ENCODE peak calls at places on chromosomes 1 and 21, in four cellular contexts. One of them, this sample, is unnamed.

GRCh38 chr1:231776006-231776707 is 149.6 kb downstream of the DISC1 start:
- DNase-seq in EL: peak
- DNase-seq in NCI-H510A: no peak
- DNase-seq in stimulated activated CD4-positive, alpha-beta T cell treated with anti-CD3 and anti-CD28 coated beads, Interleukin-1b, Interleukin-23, amount 100 ng/mL, for 24 hours: no peak
- DNase-seq in this sample: no peak

GRCh38 chr1:156625436-156626078 is 6.3 kb downstream of the HAPLN2 start:
- DNase-seq in EL: peak
- DNase-seq in NCI-H510A: no peak
- DNase-seq in stimulated activated CD4-positive, alpha-beta T cell treated with anti-CD3 and anti-CD28 coated beads, Interleukin-1b, Interleukin-23, amount 100 ng/mL, for 24 hours: peak
- DNase-seq in this sample: no peak

GRCh38 chr1:178938281-178938958 is 67.5 kb upstream of the ANGPTL1 start:
- DNase-seq in EL: no peak
- DNase-seq in NCI-H510A: no peak
- DNase-seq in stimulated activated CD4-positive, alpha-beta T cell treated with anti-CD3 and anti-CD28 coated beads, Interleukin-1b, Interleukin-23, amount 100 ng/mL, for 24 hours: no peak
- DNase-seq in this sample: no peak

GRCh38 chr21:31730687-31731111 is 1.2 kb downstream of the SCAF4 start:
- DNase-seq in EL: no peak
- DNase-seq in NCI-H510A: no peak
- DNase-seq in stimulated activated CD4-positive, alpha-beta T cell treated with anti-CD3 and anti-CD28 coated beads, Interleukin-1b, Interleukin-23, amount 100 ng/mL, for 24 hours: no peak
- DNase-seq in this sample: no peak

GRCh38 chr1:24021403-24022266 is 41.5 kb upstream of the SRSF10 start:
- DNase-seq in EL: peak
- DNase-seq in NCI-H510A: no peak
- DNase-seq in stimulated activated CD4-positive, alpha-beta T cell treated with anti-CD3 and anti-CD28 coated beads, Interleukin-1b, Interleukin-23, amount 100 ng/mL, for 24 hours: no peak
- DNase-seq in this sample: no peak

GRCh38 chr1:59071289-59071688 is 225.6 kb upstream of the FGGY start:
- DNase-seq in EL: no peak
- DNase-seq in NCI-H510A: no peak
- DNase-seq in stimulated activated CD4-positive, alpha-beta T cell treated with anti-CD3 and anti-CD28 coated beads, Interleukin-1b, Interleukin-23, amount 100 ng/mL, for 24 hours: no peak
- DNase-seq in this sample: peak

GRCh38 chr1:8698937-8699447 is 118.4 kb downstream of the RERE start:
- DNase-seq in EL: no peak
- DNase-seq in NCI-H510A: no peak
- DNase-seq in stimulated activated CD4-positive, alpha-beta T cell treated with anti-CD3 and anti-CD28 coated beads, Interleukin-1b, Interleukin-23, amount 100 ng/mL, for 24 hours: no peak
- DNase-seq in this sample: no peak

GRCh38 chr21:20779321-20779720 is 218.9 kb upstream of the NCAM2 start:
- DNase-seq in EL: no peak
- DNase-seq in NCI-H510A: no peak
- DNase-seq in stimulated activated CD4-positive, alpha-beta T cell treated with anti-CD3 and anti-CD28 coated beads, Interleukin-1b, Interleukin-23, amount 100 ng/mL, for 24 hours: no peak
- DNase-seq in this sample: no peak

GRCh38 chr1:183734600-183735036 is 70.3 kb upstream of the RGL1 start:
- DNase-seq in EL: no peak
- DNase-seq in NCI-H510A: no peak
- DNase-seq in stimulated activated CD4-positive, alpha-beta T cell treated with anti-CD3 and anti-CD28 coated beads, Interleukin-1b, Interleukin-23, amount 100 ng/mL, for 24 hours: no peak
- DNase-seq in this sample: no peak

GRCh38 chr1:103107696-103108524 is at the start of gene COL11A1:
- DNase-seq in EL: peak
- DNase-seq in NCI-H510A: no peak
- DNase-seq in stimulated activated CD4-positive, alpha-beta T cell treated with anti-CD3 and anti-CD28 coated beads, Interleukin-1b, Interleukin-23, amount 100 ng/mL, for 24 hours: no peak
- DNase-seq in this sample: no peak

GRCh38 chr21:45825209-45825602 is 156.4 kb upstream of the COL6A1 start:
- DNase-seq in EL: no peak
- DNase-seq in NCI-H510A: no peak
- DNase-seq in stimulated activated CD4-positive, alpha-beta T cell treated with anti-CD3 and anti-CD28 coated beads, Interleukin-1b, Interleukin-23, amount 100 ng/mL, for 24 hours: no peak
- DNase-seq in this sample: no peak

GRCh38 chr1:33301273-33301984 is 19.5 kb downstream of the A3GALT2 start:
- DNase-seq in EL: peak
- DNase-seq in NCI-H510A: no peak
- DNase-seq in stimulated activated CD4-positive, alpha-beta T cell treated with anti-CD3 and anti-CD28 coated beads, Interleukin-1b, Interleukin-23, amount 100 ng/mL, for 24 hours: no peak
- DNase-seq in this sample: no peak

GRCh38 chr1:75330633-75331032 is 196.4 kb downstream of the LHX8 start:
- DNase-seq in EL: no peak
- DNase-seq in NCI-H510A: no peak
- DNase-seq in stimulated activated CD4-positive, alpha-beta T cell treated with anti-CD3 and anti-CD28 coated beads, Interleukin-1b, Interleukin-23, amount 100 ng/mL, for 24 hours: no peak
- DNase-seq in this sample: no peak

GRCh38 chr21:38477241-38477640 is 21.0 kb downstream of the ERG start:
- DNase-seq in EL: no peak
- DNase-seq in NCI-H510A: no peak
- DNase-seq in stimulated activated CD4-positive, alpha-beta T cell treated with anti-CD3 and anti-CD28 coated beads, Interleukin-1b, Interleukin-23, amount 100 ng/mL, for 24 hours: no peak
- DNase-seq in this sample: no peak

GRCh38 chr1:235932090-235932510 is 65.4 kb upstream of the LYST start:
- DNase-seq in EL: no peak
- DNase-seq in NCI-H510A: no peak
- DNase-seq in stimulated activated CD4-positive, alpha-beta T cell treated with anti-CD3 and anti-CD28 coated beads, Interleukin-1b, Interleukin-23, amount 100 ng/mL, for 24 hours: no peak
- DNase-seq in this sample: no peak

GRCh38 chr1:203120325-203121138 is 7.0 kb upstream of the ADORA1 start:
- DNase-seq in EL: no peak
- DNase-seq in NCI-H510A: no peak
- DNase-seq in stimulated activated CD4-positive, alpha-beta T cell treated with anti-CD3 and anti-CD28 coated beads, Interleukin-1b, Interleukin-23, amount 100 ng/mL, for 24 hours: no peak
- DNase-seq in this sample: no peak

GRCh38 chr1:205262706-205263105 is 35.0 kb downstream of the TMCC2 start:
- DNase-seq in EL: no peak
- DNase-seq in NCI-H510A: no peak
- DNase-seq in stimulated activated CD4-positive, alpha-beta T cell treated with anti-CD3 and anti-CD28 coated beads, Interleukin-1b, Interleukin-23, amount 100 ng/mL, for 24 hours: no peak
- DNase-seq in this sample: no peak

GRCh38 chr1:96487961-96488360 is 233.6 kb upstream of the PTBP2 start:
- DNase-seq in EL: no peak
- DNase-seq in NCI-H510A: no peak
- DNase-seq in stimulated activated CD4-positive, alpha-beta T cell treated with anti-CD3 and anti-CD28 coated beads, Interleukin-1b, Interleukin-23, amount 100 ng/mL, for 24 hours: no peak
- DNase-seq in this sample: no peak

GRCh38 chr1:103561612-103562395 is 9.6 kb upstream of the AMY2B start:
- DNase-seq in EL: no peak
- DNase-seq in NCI-H510A: no peak
- DNase-seq in stimulated activated CD4-positive, alpha-beta T cell treated with anti-CD3 and anti-CD28 coated beads, Interleukin-1b, Interleukin-23, amount 100 ng/mL, for 24 hours: no peak
- DNase-seq in this sample: no peak

GRCh38 chr1:230186874-230187273 is 119.8 kb downstream of the GALNT2 start:
- DNase-seq in EL: no peak
- DNase-seq in NCI-H510A: no peak
- DNase-seq in stimulated activated CD4-positive, alpha-beta T cell treated with anti-CD3 and anti-CD28 coated beads, Interleukin-1b, Interleukin-23, amount 100 ng/mL, for 24 hours: no peak
- DNase-seq in this sample: no peak

GRCh38 chr1:209318302-209319056 is 265.0 kb upstream of the CAMK1G start:
- DNase-seq in EL: peak
- DNase-seq in NCI-H510A: no peak
- DNase-seq in stimulated activated CD4-positive, alpha-beta T cell treated with anti-CD3 and anti-CD28 coated beads, Interleukin-1b, Interleukin-23, amount 100 ng/mL, for 24 hours: no peak
- DNase-seq in this sample: no peak

GRCh38 chr1:246398126-246398813 is 108.8 kb downstream of the SMYD3 start:
- DNase-seq in EL: no peak
- DNase-seq in NCI-H510A: no peak
- DNase-seq in stimulated activated CD4-positive, alpha-beta T cell treated with anti-CD3 and anti-CD28 coated beads, Interleukin-1b, Interleukin-23, amount 100 ng/mL, for 24 hours: no peak
- DNase-seq in this sample: no peak

GRCh38 chr1:18581420-18581880 is 49.2 kb upstream of the PAX7 start:
- DNase-seq in EL: peak
- DNase-seq in NCI-H510A: no peak
- DNase-seq in stimulated activated CD4-positive, alpha-beta T cell treated with anti-CD3 and anti-CD28 coated beads, Interleukin-1b, Interleukin-23, amount 100 ng/mL, for 24 hours: peak
- DNase-seq in this sample: no peak

GRCh38 chr1:229406798-229407197 is 27.1 kb downstream of the ACTA1 start:
- DNase-seq in EL: no peak
- DNase-seq in NCI-H510A: no peak
- DNase-seq in stimulated activated CD4-positive, alpha-beta T cell treated with anti-CD3 and anti-CD28 coated beads, Interleukin-1b, Interleukin-23, amount 100 ng/mL, for 24 hours: no peak
- DNase-seq in this sample: no peak

GRCh38 chr21:16534408-16535099 is 804.8 kb downstream of the USP25 start:
- DNase-seq in EL: peak
- DNase-seq in NCI-H510A: no peak
- DNase-seq in stimulated activated CD4-positive, alpha-beta T cell treated with anti-CD3 and anti-CD28 coated beads, Interleukin-1b, Interleukin-23, amount 100 ng/mL, for 24 hours: no peak
- DNase-seq in this sample: peak

GRCh38 chr1:151942882-151943281 is 33.6 kb upstream of the THEM4 start:
- DNase-seq in EL: no peak
- DNase-seq in NCI-H510A: no peak
- DNase-seq in stimulated activated CD4-positive, alpha-beta T cell treated with anti-CD3 and anti-CD28 coated beads, Interleukin-1b, Interleukin-23, amount 100 ng/mL, for 24 hours: no peak
- DNase-seq in this sample: no peak

GRCh38 chr1:229433364-229434004 is 410 bp downstream of the ACTA1 start:
- DNase-seq in EL: no peak
- DNase-seq in NCI-H510A: no peak
- DNase-seq in stimulated activated CD4-positive, alpha-beta T cell treated with anti-CD3 and anti-CD28 coated beads, Interleukin-1b, Interleukin-23, amount 100 ng/mL, for 24 hours: no peak
- DNase-seq in this sample: no peak

GRCh38 chr1:6392880-6393399 is 627 bp downstream of the ACOT7 start:
- DNase-seq in EL: no peak
- DNase-seq in NCI-H510A: peak
- DNase-seq in stimulated activated CD4-positive, alpha-beta T cell treated with anti-CD3 and anti-CD28 coated beads, Interleukin-1b, Interleukin-23, amount 100 ng/mL, for 24 hours: no peak
- DNase-seq in this sample: no peak

GRCh38 chr1:205410581-205411298 is 11.1 kb downstream of the LEMD1 start:
- DNase-seq in EL: no peak
- DNase-seq in NCI-H510A: no peak
- DNase-seq in stimulated activated CD4-positive, alpha-beta T cell treated with anti-CD3 and anti-CD28 coated beads, Interleukin-1b, Interleukin-23, amount 100 ng/mL, for 24 hours: no peak
- DNase-seq in this sample: no peak

GRCh38 chr1:214027498-214027897 is 39.7 kb downstream of the PROX1 start:
- DNase-seq in EL: no peak
- DNase-seq in NCI-H510A: no peak
- DNase-seq in stimulated activated CD4-positive, alpha-beta T cell treated with anti-CD3 and anti-CD28 coated beads, Interleukin-1b, Interleukin-23, amount 100 ng/mL, for 24 hours: no peak
- DNase-seq in this sample: no peak

GRCh38 chr1:154760469-154760933 is 109.6 kb downstream of the KCNN3 start:
- DNase-seq in EL: no peak
- DNase-seq in NCI-H510A: peak
- DNase-seq in stimulated activated CD4-positive, alpha-beta T cell treated with anti-CD3 and anti-CD28 coated beads, Interleukin-1b, Interleukin-23, amount 100 ng/mL, for 24 hours: peak
- DNase-seq in this sample: peak

GRCh38 chr1:53043271-53043670 is 18.7 kb upstream of the PODN start:
- DNase-seq in EL: peak
- DNase-seq in NCI-H510A: no peak
- DNase-seq in stimulated activated CD4-positive, alpha-beta T cell treated with anti-CD3 and anti-CD28 coated beads, Interleukin-1b, Interleukin-23, amount 100 ng/mL, for 24 hours: no peak
- DNase-seq in this sample: no peak

GRCh38 chr21:34986561-34987533 is 62.3 kb downstream of the RUNX1 start:
- DNase-seq in EL: peak
- DNase-seq in NCI-H510A: no peak
- DNase-seq in stimulated activated CD4-positive, alpha-beta T cell treated with anti-CD3 and anti-CD28 coated beads, Interleukin-1b, Interleukin-23, amount 100 ng/mL, for 24 hours: peak
- DNase-seq in this sample: no peak

GRCh38 chr1:61238371-61238689 is 156.0 kb downstream of the NFIA start:
- DNase-seq in EL: no peak
- DNase-seq in NCI-H510A: no peak
- DNase-seq in stimulated activated CD4-positive, alpha-beta T cell treated with anti-CD3 and anti-CD28 coated beads, Interleukin-1b, Interleukin-23, amount 100 ng/mL, for 24 hours: no peak
- DNase-seq in this sample: no peak

GRCh38 chr1:230713915-230714764 is at the start of gene AGT:
- DNase-seq in EL: peak
- DNase-seq in NCI-H510A: no peak
- DNase-seq in stimulated activated CD4-positive, alpha-beta T cell treated with anti-CD3 and anti-CD28 coated beads, Interleukin-1b, Interleukin-23, amount 100 ng/mL, for 24 hours: no peak
- DNase-seq in this sample: peak